ENCODE peak calls at places on chromosomes 11 and 22, in six cellular contexts. O is H1, H is HepG2, X is SK-N-SH, V is GM12878, N is K562. T is an unnamed sample.

GRCh38 chr11:22082788-22083187 is 110.1 kb upstream of the ANO5 start:
- DNase-seq in N (no peak), H (no peak), X (no peak), O (no peak), V (no peak), T (no peak)

GRCh38 chr22:20429254-20430100 is 8.1 kb downstream of the SCARF2 start:
- DNase-seq in V (no peak), X (peak), O (peak), N (peak), H (no peak), T (peak)

GRCh38 chr11:93490996-93491618 is 52.1 kb downstream of the SMCO4 start:
- DNase-seq in H (no peak), V (no peak), O (no peak), N (no peak), X (no peak), T (no peak)

GRCh38 chr11:117978982-117979381 is 7.2 kb upstream of the IL10RA start:
- DNase-seq in X (peak), H (no peak), N (no peak), O (no peak), V (no peak), T (no peak)

GRCh38 chr11:50174189-50174588 is 141.5 kb downstream of the OR4C45 start:
- DNase-seq in O (no peak), V (no peak), H (no peak), N (no peak), X (no peak), T (no peak)

GRCh38 chr11:14565845-14566244 is 45.7 kb upstream of the PSMA1 start:
- DNase-seq in V (no peak), O (no peak), H (no peak), X (no peak), N (no peak), T (no peak)

GRCh38 chr22:46055176-46055850 is 78.4 kb upstream of the WNT7B start:
- DNase-seq in N (no peak), O (no peak), X (peak), V (no peak), H (no peak), T (no peak)

GRCh38 chr22:45934659-45935341 is 42.2 kb downstream of the WNT7B start:
- DNase-seq in H (peak), X (peak), O (no peak), N (no peak), V (no peak), T (no peak)

GRCh38 chr11:66725646-66726045 is 3.4 kb downstream of the SPTBN2 start:
- DNase-seq in V (no peak), O (no peak), H (no peak), X (no peak), N (no peak), T (no peak)

GRCh38 chr11:125925247-125925740 is 20.6 kb upstream of the VSIG10L2 start:
- DNase-seq in O (no peak), V (no peak), X (no peak), H (peak), N (no peak), T (no peak)

GRCh38 chr11:134170909-134171281 is 52.9 kb downstream of the NCAPD3 start:
- DNase-seq in O (no peak), H (no peak), N (no peak), V (no peak), X (no peak), T (no peak)

GRCh38 chr22:26170795-26171194 is 1.5 kb downstream of the SEZ6L start:
- DNase-seq in N (peak), O (peak), X (peak), V (no peak), H (no peak), T (no peak)

GRCh38 chr22:23181763-23182288 is 1.5 kb downstream of the BCR start:
- DNase-seq in N (no peak), H (no peak), O (no peak), V (no peak), X (no peak), T (no peak)

GRCh38 chr11:113289341-113290187 is 24.8 kb upstream of the TTC12 start:
- DNase-seq in O (peak), H (peak), V (peak), X (peak), N (peak), T (no peak)

GRCh38 chr11:123578778-123579481 is 75.5 kb downstream of the SCN3B start:
- DNase-seq in N (no peak), X (no peak), H (no peak), O (no peak), V (no peak), T (no peak)

GRCh38 chr11:123575441-123575840 is 79.0 kb downstream of the SCN3B start:
- DNase-seq in O (no peak), X (no peak), V (no peak), H (no peak), N (no peak), T (no peak)

GRCh38 chr11:123576082-123576481 is 78.3 kb downstream of the SCN3B start:
- DNase-seq in H (no peak), N (no peak), O (no peak), V (no peak), X (no peak), T (no peak)

GRCh38 chr11:123576501-123576900 is 77.9 kb downstream of the SCN3B start:
- DNase-seq in O (no peak), V (no peak), X (no peak), N (no peak), H (no peak), T (no peak)

DNA sequence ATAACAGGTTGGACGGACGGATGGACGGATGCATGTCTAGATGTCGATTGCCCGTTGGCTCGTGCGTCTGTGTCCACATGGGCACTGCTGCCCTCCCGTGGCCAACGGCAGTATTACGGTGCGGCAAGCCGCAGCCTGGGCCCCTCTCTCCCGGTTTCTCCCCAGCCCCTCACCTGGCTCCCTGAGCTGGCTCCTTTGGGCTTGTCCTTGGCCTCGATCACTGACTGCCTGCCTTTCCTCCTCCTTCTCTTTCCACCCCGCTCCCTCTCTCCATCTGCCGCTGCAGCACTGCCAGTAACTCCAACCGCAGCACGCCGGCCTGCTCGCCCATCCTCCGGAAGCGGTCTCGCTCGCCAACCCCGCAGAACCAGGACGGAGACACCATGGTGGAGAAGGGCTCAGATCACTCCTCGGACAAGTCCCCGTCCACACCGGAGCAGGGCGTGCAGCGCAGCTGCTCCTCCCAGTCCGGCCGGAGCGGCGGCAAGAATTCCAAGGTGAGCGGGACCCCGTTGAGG is 77.3 kb downstream of the SCN3B start:
- DNase-seq in V (no peak), H (peak), X (peak), N (peak), O (peak), T (peak)
- TF ChIP-seq GABPA in V (no peak), H (no peak), X (no peak), N (no peak), O (peak), T (no peak)

GRCh38 chr11:47152953-47153950 is 23.4 kb downstream of the ARFGAP2 start:
- DNase-seq in N (peak), O (peak), V (peak), X (peak), H (peak), T (no peak)
- TF ChIP-seq GABPA in N (no peak), O (peak), V (no peak), X (no peak), H (no peak), T (no peak)

GRCh38 chr22:43182118-43182517 is 4.8 kb downstream of the TTLL12 start:
- DNase-seq in V (no peak), O (no peak), H (no peak), X (no peak), N (no peak), T (no peak)

GRCh38 chr22:43182726-43183125 is 4.2 kb downstream of the TTLL12 start:
- DNase-seq in H (no peak), N (no peak), X (no peak), O (no peak), V (no peak), T (no peak)

GRCh38 chr22:43185860-43186261 is 1.1 kb downstream of the TTLL12 start:
- DNase-seq in N (no peak), V (no peak), X (peak), O (no peak), H (peak), T (peak)

GRCh38 chr22:43181321-43182076 is 5.4 kb downstream of the TTLL12 start:
- DNase-seq in X (no peak), N (no peak), H (no peak), V (no peak), O (no peak), T (no peak)

DNA sequence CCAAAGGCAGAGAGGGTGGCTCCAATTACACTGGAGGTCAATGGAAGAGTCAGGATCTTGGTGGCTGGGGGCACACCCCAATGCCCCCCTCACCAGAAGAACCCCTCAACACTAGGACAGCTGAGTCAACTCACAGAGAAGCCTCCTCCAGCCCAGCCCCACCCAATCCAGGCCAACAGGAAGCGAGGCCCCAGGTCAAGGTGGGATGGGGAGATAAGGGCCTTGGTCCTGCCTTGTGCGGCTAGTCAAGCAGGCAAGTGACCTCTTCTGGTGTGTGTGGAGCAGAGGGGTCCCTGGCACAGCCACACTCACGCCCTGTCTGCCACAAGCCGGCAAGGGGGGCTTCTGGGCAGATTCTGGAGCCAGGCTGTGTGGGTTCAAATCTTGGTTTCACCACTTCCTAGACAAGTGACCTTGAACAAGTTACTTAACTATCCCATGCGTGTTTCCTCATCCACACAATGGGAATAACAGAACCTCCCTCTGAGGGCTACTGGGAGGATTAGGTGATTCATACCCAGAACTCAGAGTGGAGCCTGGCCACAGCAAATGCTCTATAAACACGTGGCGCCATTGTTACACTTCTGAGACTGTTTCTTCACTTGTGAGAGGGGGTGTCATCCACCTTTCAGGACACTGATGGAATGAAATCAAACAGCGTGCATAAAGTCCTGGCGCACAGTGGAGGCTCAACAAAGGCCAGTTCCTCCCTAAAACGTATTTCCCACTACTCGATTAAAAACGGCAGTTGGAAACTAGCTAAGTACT is 3.3 kb downstream of the TTLL12 start:
- DNase-seq in X (no peak), V (no peak), N (peak), H (peak), O (no peak), T (peak)
- TF ChIP-seq GABPA in X (no peak), V (no peak), N (peak), H (no peak), O (no peak), T (no peak)

DNA sequence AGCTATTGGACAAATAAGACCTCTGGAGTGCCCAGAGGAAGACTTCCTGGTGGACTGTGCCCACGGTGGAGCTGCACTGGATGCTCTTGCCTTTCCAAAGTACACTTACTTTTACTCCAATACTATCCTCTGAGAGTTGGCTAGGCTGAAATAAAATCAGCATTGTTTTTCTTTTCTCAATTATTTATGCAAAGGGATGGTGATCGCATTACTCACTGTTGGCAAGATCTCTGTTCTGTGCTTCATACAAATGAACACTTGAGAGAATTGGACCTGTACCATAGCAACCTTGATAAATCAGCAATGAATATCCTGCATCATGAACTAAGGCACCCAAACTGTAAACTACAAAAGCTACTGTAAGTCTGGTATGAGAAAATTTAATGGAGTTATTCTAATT is 26.2 kb downstream of the NLRP14 start:
- DNase-seq in X (no peak), H (no peak), O (no peak), N (no peak), V (no peak), T (no peak)
- TF ChIP-seq GABPA in X (no peak), H (no peak), O (no peak), N (no peak), V (no peak), T (no peak)

DNA sequence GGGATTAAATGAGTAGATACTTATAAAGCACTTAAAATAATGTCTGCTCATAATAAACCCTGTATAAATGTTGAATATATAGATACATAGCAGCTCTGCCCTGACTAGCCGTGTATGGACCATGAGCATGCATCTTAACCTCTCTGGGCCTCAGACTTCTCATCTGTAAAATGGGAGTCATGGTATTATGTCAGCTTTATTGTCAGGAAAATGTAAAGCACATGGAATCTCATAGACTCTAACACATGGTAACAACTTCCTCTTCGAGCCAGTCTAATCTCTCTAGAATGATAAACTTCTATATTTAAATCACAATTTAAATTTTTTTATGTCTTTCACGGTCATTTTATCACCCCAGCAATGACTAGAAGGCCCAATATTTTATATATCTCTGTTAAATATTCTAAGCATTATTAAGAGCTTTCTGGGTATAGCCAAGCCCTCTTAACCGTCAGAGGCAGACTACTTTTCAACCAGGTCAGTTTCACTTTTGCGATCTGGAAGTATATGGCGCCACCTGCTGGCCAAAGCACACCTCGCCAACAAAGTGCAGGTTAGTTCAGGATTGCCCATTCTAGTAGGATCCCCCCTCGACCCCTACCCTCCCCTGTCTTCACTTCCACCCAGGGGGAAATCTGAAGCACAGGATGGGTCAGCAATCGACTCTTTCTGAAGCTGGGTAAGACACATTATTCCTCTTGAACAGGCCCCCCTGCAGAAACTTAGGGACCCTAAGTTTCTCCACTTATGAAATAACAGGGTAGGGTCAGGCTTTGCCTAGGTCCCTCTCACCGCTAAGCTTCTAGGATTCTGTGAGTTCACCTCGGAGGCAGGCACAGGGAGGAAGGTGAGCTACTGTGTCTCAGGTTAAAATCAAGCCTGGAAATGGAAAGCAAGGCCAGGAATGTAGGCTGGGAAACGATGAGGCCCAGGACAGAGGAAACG is 36.0 kb downstream of the KCNJ1 start:
- DNase-seq in O (peak), N (peak), V (peak), H (peak), X (peak), T (peak)
- TF ChIP-seq GABPA in O (no peak), N (no peak), V (no peak), H (no peak), X (no peak), T (no peak)

DNA sequence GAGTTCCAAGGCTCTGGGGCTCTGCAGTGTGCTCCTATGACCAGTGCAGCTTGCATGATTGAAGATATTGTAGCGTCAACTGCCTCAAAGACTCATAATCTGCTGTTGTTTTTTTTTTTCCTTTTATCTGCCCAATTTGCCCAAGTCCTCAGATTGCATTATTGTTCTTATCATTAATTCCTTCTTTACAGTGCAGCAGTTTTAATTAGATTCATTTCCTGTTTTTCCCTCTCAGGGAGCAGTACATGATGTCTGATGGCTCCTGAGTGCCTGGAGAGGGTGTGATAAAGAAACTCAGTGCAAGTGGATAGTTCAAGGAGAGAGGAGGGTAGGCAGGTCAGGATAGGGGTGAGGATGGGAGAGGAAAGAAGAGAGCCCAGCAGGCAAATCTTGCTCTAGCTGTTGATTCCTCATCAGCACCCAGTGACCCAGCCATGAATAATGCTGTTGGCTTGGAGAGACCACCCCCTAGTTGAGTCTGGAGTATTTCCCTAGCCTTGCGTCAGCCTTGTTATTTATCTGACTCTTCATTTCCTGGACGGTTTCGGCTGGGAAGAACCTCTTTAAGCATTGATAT is 219.6 kb upstream of the SESN3 start:
- DNase-seq in N (no peak), O (no peak), H (no peak), V (no peak), X (no peak), T (no peak)
- TF ChIP-seq GABPA in N (no peak), O (no peak), H (no peak), V (no peak), X (no peak), T (no peak)

DNA sequence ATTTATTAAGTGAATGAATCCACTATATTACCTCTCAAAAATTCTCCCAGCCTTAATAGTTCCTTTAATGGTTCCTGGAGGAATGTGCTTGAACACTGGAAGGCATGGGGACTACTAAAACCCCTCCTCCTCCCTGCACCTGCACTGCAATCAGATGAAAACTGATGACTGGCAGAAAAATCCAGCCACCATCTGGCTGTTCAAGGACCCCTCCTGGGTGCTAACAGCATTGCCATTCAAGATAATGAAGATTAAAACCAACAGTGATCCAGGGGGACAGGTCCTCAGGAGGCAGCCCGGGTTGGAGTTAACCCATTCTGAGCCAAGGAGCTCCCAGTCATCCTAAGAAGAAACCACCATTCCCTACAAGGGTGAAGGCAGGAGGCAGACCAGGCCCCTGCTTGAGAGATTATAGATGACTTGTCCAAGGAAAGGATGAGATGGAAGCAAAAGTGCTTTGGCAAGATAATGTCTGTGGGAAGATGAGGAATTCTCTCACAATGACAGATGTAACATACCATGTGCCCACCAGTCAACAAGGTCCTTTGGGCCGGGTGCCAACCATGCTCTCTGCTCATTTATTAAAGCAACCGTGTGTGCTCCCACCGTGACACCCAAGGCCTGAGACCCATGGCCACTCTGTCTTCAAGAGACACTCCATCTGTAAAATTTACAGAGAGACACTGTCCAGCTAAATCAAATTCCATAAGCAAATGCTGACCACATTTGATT is 90.6 kb downstream of the LARGE1 start:
- DNase-seq in O (no peak), X (peak), V (no peak), N (no peak), H (no peak), T (no peak)
- TF ChIP-seq GABPA in O (no peak), X (no peak), V (no peak), N (no peak), H (no peak), T (no peak)

GRCh38 chr11:47527186-47527585 is 25.7 kb downstream of the CELF1 start:
- DNase-seq in N (no peak), X (no peak), O (no peak), H (no peak), V (no peak), T (no peak)

GRCh38 chr11:47523491-47524199 is 29.3 kb downstream of the CELF1 start:
- DNase-seq in N (peak), O (no peak), X (no peak), V (no peak), H (peak), T (no peak)

GRCh38 chr11:47518212-47518959 is 34.5 kb downstream of the CELF1 start:
- DNase-seq in V (no peak), N (no peak), X (no peak), H (no peak), O (no peak), T (no peak)

GRCh38 chr11:47524200-47524874 is 28.6 kb downstream of the CELF1 start:
- DNase-seq in N (no peak), O (no peak), H (no peak), V (no peak), X (peak), T (no peak)
- TF ChIP-seq GABPA in N (no peak), O (no peak), H (no peak), V (no peak), X (no peak), T (no peak)

T was measured in HL-60.